ENCODE peak calls at places on chromosome 22, in nine cellular contexts. Z, H, C, U, Q, L, T, O and W are unnamed samples.

GRCh38 chr22:21709688-21710087 is 25.9 kb downstream of the YPEL1 start:
- DNase-seq in L (no peak), T (no peak), O (no peak), C (no peak), H (no peak), Z (no peak), Q (no peak), U (no peak), W (no peak)

GRCh38 chr22:21937821-21938070 is 14.9 kb downstream of the PPM1F start:
- DNase-seq in C (peak; percentile 78), O (no peak), H (no peak), Q (no peak), T (no peak), Z (no peak), U (peak; percentile 91), L (no peak), W (no peak)

GRCh38 chr22:46352691-46353386 is 17.3 kb downstream of the TRMU start:
- DNase-seq in C (peak; percentile 32), H (no peak), T (peak; percentile 42), O (peak; percentile 72), Z (no peak), Q (no peak), U (peak; percentile 58), L (no peak), W (no peak)

GRCh38 chr22:37012262-37012904 is 6.9 kb downstream of the TST start:
- DNase-seq in L (no peak), U (no peak), Z (peak; percentile 89), Q (no peak), T (no peak), O (no peak), C (no peak), H (no peak), W (no peak)

GRCh38 chr22:47927811-47928210 is 1165.4 kb downstream of the TBC1D22A start:
- DNase-seq in L (no peak), Z (no peak), T (no peak), Q (no peak), C (no peak), U (no peak), O (no peak), H (no peak), W (no peak)

GRCh38 chr22:46803031-46803880 is 40.8 kb downstream of the TBC1D22A start:
- DNase-seq in O (peak; percentile 59), T (peak; percentile 46), Q (peak; percentile 80), H (peak; percentile 71), L (peak; percentile 65), U (peak; percentile 14), Z (peak; percentile 43), C (peak; percentile 21), W (peak; percentile 52)

GRCh38 chr22:49088801-49089791 is 738.6 kb downstream of the BRD1 start:
- DNase-seq in O (no peak), C (no peak), Z (no peak), H (no peak), Q (no peak), L (no peak), T (no peak), U (no peak), W (no peak)

GRCh38 chr22:19574247-19574646 is 50.0 kb upstream of the CLDN5 start:
- DNase-seq in U (no peak), T (no peak), L (peak; percentile 23), C (no peak), Q (no peak), Z (no peak), O (no peak), H (no peak), W (no peak)

GRCh38 chr22:21038405-21038804 is 6.0 kb upstream of the SLC7A4 start:
- DNase-seq in H (no peak), Q (no peak), Z (no peak), U (peak; percentile 41), C (no peak), L (no peak), O (no peak), T (no peak), W (no peak)

GRCh38 chr22:21026783-21027692 is 5.3 kb downstream of the SLC7A4 start:
- DNase-seq in U (peak; percentile 80), Z (no peak), T (no peak), Q (no peak), C (no peak), H (no peak), O (no peak), L (no peak), W (no peak)

GRCh38 chr22:40265783-40266182 is 80.5 kb upstream of the ADSL start:
- DNase-seq in O (no peak), T (no peak), Q (no peak), L (no peak), U (no peak), H (no peak), C (no peak), Z (no peak), W (no peak)

GRCh38 chr22:36386900-36387663 is 685 bp downstream of the MYH9 start:
- DNase-seq in O (no peak), U (peak; percentile 30), T (no peak), Q (peak; percentile 78), Z (peak; percentile 78), C (no peak), L (peak; percentile 84), H (peak; percentile 54), W (no peak)

GRCh38 chr22:48594016-48594756 is 1233.5 kb downstream of the BRD1 start:
- DNase-seq in O (no peak), T (no peak), C (no peak), H (no peak), U (no peak), Q (peak; percentile 64), Z (no peak), L (no peak), W (no peak)

GRCh38 chr22:40341604-40342003 is 4.7 kb upstream of the ADSL start:
- DNase-seq in Z (no peak), H (no peak), T (no peak), Q (no peak), C (no peak), L (no peak), O (no peak), U (no peak), W (no peak)

GRCh38 chr22:33781396-33781795 is 138.9 kb downstream of the LARGE1 start:
- DNase-seq in O (no peak), C (no peak), L (no peak), H (no peak), T (no peak), U (no peak), Z (no peak), Q (no peak), W (no peak)

GRCh38 chr22:46092011-46092410 is 58.3 kb upstream of the PPARA start:
- DNase-seq in U (no peak), Z (no peak), Q (no peak), T (no peak), C (no peak), H (no peak), L (no peak), O (no peak), W (no peak)

GRCh38 chr22:38865201-38866023 is 6.6 kb downstream of the CBX6 start:
- DNase-seq in Z (no peak), U (no peak), H (no peak), L (peak; percentile 60), C (no peak), O (no peak), Q (no peak), T (no peak), W (no peak)

GRCh38 chr22:37482244-37482643 is 3.9 kb downstream of the MFNG start:
- DNase-seq in T (no peak), C (no peak), Q (no peak), H (no peak), O (no peak), U (no peak), Z (no peak), L (no peak), W (no peak)

DNA sequence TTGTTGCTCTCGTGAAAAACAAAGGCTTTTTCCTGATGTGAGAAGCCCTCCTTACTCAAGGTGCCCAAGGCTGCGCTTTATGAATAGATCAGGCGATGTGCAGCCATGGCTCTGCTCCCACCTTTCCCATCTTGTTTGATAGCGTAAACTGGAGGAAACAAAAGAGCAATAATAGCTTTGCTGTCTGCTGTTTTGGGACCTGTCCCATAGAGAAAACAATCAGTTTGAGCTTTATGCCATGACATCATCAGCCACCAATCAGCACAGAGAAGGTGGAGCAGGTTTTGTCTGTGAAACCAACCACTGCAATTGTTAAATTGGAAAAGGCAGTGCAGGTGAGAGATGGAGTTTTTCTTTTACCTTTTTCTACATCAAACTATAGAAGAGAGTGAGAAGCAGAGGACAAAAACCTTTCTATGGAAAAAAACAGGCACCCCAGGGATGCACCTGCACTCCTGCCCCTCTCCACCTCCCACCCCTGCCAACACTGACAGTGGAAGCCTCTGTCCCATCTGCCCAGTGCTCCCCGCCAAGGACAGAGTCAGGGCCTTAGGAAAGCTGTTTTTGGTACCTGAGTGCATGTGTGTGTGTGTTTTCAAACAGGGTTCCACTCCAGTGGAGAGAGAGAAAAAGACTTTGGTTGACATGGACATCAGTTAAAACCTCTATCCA is 80.7 kb downstream of the MICAL3 start:
- DNase-seq in C (no peak), Q (no peak), U (no peak), O (no peak), H (no peak), L (no peak), T (no peak), Z (peak; percentile 53), W (no peak)
- H3K27ac ChIP-seq in C (no peak overlapping the region), Q (peak overlapping the region; percentile 78), U (no peak overlapping the region), O (no peak overlapping the region), H (no peak overlapping the region), L (peak overlapping the region; percentile 51), T (no peak overlapping the region), Z (no peak overlapping the region), W (no peak overlapping the region)

DNA sequence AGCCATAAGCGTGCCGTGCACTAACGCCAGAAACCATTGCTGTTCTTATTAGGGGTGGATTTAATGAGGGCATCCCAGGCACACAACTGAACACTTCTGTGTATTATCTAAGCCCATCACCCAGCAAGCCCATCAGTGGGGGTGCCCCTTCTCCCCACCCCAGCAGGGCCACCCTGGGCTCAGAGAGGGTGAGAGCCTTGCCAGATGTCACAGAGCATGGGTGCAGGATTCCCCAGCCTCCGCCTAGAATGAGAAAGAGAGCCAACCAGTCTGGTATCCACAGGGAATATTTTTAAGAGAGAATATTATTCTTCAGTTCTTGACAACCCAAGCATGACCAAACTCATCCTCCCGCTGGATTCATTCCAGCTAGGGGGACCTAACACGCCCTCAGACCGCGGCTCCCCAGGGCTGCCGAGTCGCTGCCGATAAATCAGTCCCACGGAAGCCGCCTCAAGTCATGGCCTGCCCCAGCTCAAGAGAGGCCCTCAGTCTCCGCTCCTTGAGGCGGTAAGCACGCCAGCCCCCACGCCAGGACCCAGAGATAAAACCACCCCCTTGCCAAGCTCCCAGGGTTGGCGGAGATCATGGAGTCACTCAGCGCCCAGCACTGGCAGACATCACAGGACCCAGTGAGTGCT is 47.2 kb downstream of the MN1 start:
- DNase-seq in Q (no peak), L (no peak), T (no peak), H (no peak), O (peak; percentile 63), C (peak; percentile 69), Z (no peak), U (peak; percentile 70), W (no peak)
- H3K27ac ChIP-seq in Q (no peak overlapping the region), L (peak overlapping the region; percentile 85), T (no peak overlapping the region), H (no peak overlapping the region), O (peak overlapping the region; percentile 98), C (peak overlapping the region; percentile 62), Z (no peak overlapping the region), U (no peak overlapping the region), W (no peak overlapping the region)

GRCh38 chr22:23123804-23124254 is 18.0 kb downstream of the RSPH14 start:
- DNase-seq in H (no peak), Z (no peak), L (no peak), C (no peak), O (no peak), T (no peak), U (no peak), Q (no peak), W (no peak)
- H3K27ac ChIP-seq in H (no peak overlapping the region), Z (no peak overlapping the region), L (no peak overlapping the region), C (no peak overlapping the region), O (no peak overlapping the region), T (no peak overlapping the region), U (no peak overlapping the region), Q (no peak overlapping the region), W (no peak overlapping the region)

GRCh38 chr22:42979606-42980005 is 35.3 kb downstream of the PACSIN2 start:
- DNase-seq in U (no peak), Q (no peak), H (no peak), O (no peak), Z (no peak), C (no peak), T (no peak), L (no peak), W (no peak)
- H3K27ac ChIP-seq in U (no peak overlapping the region), Q (no peak overlapping the region), H (no peak overlapping the region), O (no peak overlapping the region), Z (no peak overlapping the region), C (no peak overlapping the region), T (no peak overlapping the region), L (no peak overlapping the region), W (no peak overlapping the region)